ENCODE peak calls at places on chromosomes 3 and 15, in four cellular contexts. One of them, this sample, is unnamed.
A peak's percentile ranks its signal among the peaks of the same experiment; 100 is the strongest.

GRCh38 chr3:184336484-184337230 is 743 bp upstream of the FAM131A start:
- DNase-seq in psoas muscle: no peak
- DNase-seq in activated CD8-positive, alpha-beta memory T cell treated with anti-CD3 and anti-CD28 coated beads, Interleukin-2, amount 50 U/mL, for 48 hours: no peak
- DNase-seq in thoracic aorta: no peak
- DNase-seq in this sample: no peak

GRCh38 chr3:147797095-147797494 is 387.9 kb downstream of the ZIC1 start:
- DNase-seq in psoas muscle: no peak
- DNase-seq in activated CD8-positive, alpha-beta memory T cell treated with anti-CD3 and anti-CD28 coated beads, Interleukin-2, amount 50 U/mL, for 48 hours: no peak
- DNase-seq in thoracic aorta: no peak
- DNase-seq in this sample: no peak

GRCh38 chr15:38085104-38085503 is 150.7 kb downstream of the TMCO5A start:
- DNase-seq in psoas muscle: no peak
- DNase-seq in activated CD8-positive, alpha-beta memory T cell treated with anti-CD3 and anti-CD28 coated beads, Interleukin-2, amount 50 U/mL, for 48 hours: no peak
- DNase-seq in thoracic aorta: no peak
- DNase-seq in this sample: no peak

GRCh38 chr15:40358492-40359353 is 704 bp downstream of the DISP2 start:
- DNase-seq in psoas muscle: no peak
- DNase-seq in activated CD8-positive, alpha-beta memory T cell treated with anti-CD3 and anti-CD28 coated beads, Interleukin-2, amount 50 U/mL, for 48 hours: no peak
- DNase-seq in thoracic aorta: no peak
- DNase-seq in this sample: no peak

GRCh38 chr15:90482124-90483011 is 47.4 kb upstream of the CRTC3 start:
- DNase-seq in psoas muscle: no peak
- DNase-seq in activated CD8-positive, alpha-beta memory T cell treated with anti-CD3 and anti-CD28 coated beads, Interleukin-2, amount 50 U/mL, for 48 hours: no peak
- DNase-seq in thoracic aorta: no peak
- DNase-seq in this sample: no peak

GRCh38 chr3:142209655-142210054 is 15.7 kb downstream of the GK5 start:
- DNase-seq in psoas muscle: no peak
- DNase-seq in activated CD8-positive, alpha-beta memory T cell treated with anti-CD3 and anti-CD28 coated beads, Interleukin-2, amount 50 U/mL, for 48 hours: no peak
- DNase-seq in thoracic aorta: peak; percentile 35
- DNase-seq in this sample: no peak

GRCh38 chr3:38133557-38134405 is 3.1 kb downstream of the ACAA1 start:
- DNase-seq in psoas muscle: no peak
- DNase-seq in activated CD8-positive, alpha-beta memory T cell treated with anti-CD3 and anti-CD28 coated beads, Interleukin-2, amount 50 U/mL, for 48 hours: peak; percentile 34
- DNase-seq in thoracic aorta: no peak
- DNase-seq in this sample: no peak

GRCh38 chr15:70316059-70316600 is 218.4 kb upstream of the TLE3 start:
- DNase-seq in psoas muscle: no peak
- DNase-seq in activated CD8-positive, alpha-beta memory T cell treated with anti-CD3 and anti-CD28 coated beads, Interleukin-2, amount 50 U/mL, for 48 hours: no peak
- DNase-seq in thoracic aorta: no peak
- DNase-seq in this sample: no peak

GRCh38 chr15:99511865-99512632 is 53.7 kb upstream of the MEF2A start:
- DNase-seq in psoas muscle: peak; percentile 71
- DNase-seq in activated CD8-positive, alpha-beta memory T cell treated with anti-CD3 and anti-CD28 coated beads, Interleukin-2, amount 50 U/mL, for 48 hours: no peak
- DNase-seq in thoracic aorta: no peak
- DNase-seq in this sample: no peak

GRCh38 chr3:66303556-66303955 is 82.8 kb downstream of the SLC25A26 start:
- DNase-seq in psoas muscle: no peak
- DNase-seq in activated CD8-positive, alpha-beta memory T cell treated with anti-CD3 and anti-CD28 coated beads, Interleukin-2, amount 50 U/mL, for 48 hours: no peak
- DNase-seq in thoracic aorta: no peak
- DNase-seq in this sample: no peak

GRCh38 chr3:133468251-133468721 is 68.4 kb downstream of the BFSP2 start:
- DNase-seq in psoas muscle: no peak
- DNase-seq in activated CD8-positive, alpha-beta memory T cell treated with anti-CD3 and anti-CD28 coated beads, Interleukin-2, amount 50 U/mL, for 48 hours: no peak
- DNase-seq in thoracic aorta: no peak
- DNase-seq in this sample: no peak

GRCh38 chr15:64453689-64454037 is 6.7 kb upstream of the ZNF609 start:
- DNase-seq in psoas muscle: no peak
- DNase-seq in activated CD8-positive, alpha-beta memory T cell treated with anti-CD3 and anti-CD28 coated beads, Interleukin-2, amount 50 U/mL, for 48 hours: no peak
- DNase-seq in thoracic aorta: no peak
- DNase-seq in this sample: no peak

GRCh38 chr3:71579934-71580318 is 3.6 kb downstream of the FOXP1 start:
- DNase-seq in psoas muscle: no peak
- DNase-seq in activated CD8-positive, alpha-beta memory T cell treated with anti-CD3 and anti-CD28 coated beads, Interleukin-2, amount 50 U/mL, for 48 hours: no peak
- DNase-seq in thoracic aorta: no peak
- DNase-seq in this sample: no peak

GRCh38 chr3:114551770-114552526 is 258.1 kb downstream of the TIGIT start:
- DNase-seq in psoas muscle: no peak
- DNase-seq in activated CD8-positive, alpha-beta memory T cell treated with anti-CD3 and anti-CD28 coated beads, Interleukin-2, amount 50 U/mL, for 48 hours: no peak
- DNase-seq in thoracic aorta: no peak
- DNase-seq in this sample: no peak

GRCh38 chr15:35717721-35718120 is 171.8 kb upstream of the DPH6 start:
- DNase-seq in psoas muscle: no peak
- DNase-seq in activated CD8-positive, alpha-beta memory T cell treated with anti-CD3 and anti-CD28 coated beads, Interleukin-2, amount 50 U/mL, for 48 hours: no peak
- DNase-seq in thoracic aorta: no peak
- DNase-seq in this sample: no peak

GRCh38 chr15:64111679-64112050 is 15.9 kb downstream of the SNX1 start:
- DNase-seq in psoas muscle: no peak
- DNase-seq in activated CD8-positive, alpha-beta memory T cell treated with anti-CD3 and anti-CD28 coated beads, Interleukin-2, amount 50 U/mL, for 48 hours: no peak
- DNase-seq in thoracic aorta: no peak
- DNase-seq in this sample: no peak

GRCh38 chr15:68650901-68651709 is 72.3 kb downstream of the CORO2B start:
- DNase-seq in psoas muscle: peak; percentile 61
- DNase-seq in activated CD8-positive, alpha-beta memory T cell treated with anti-CD3 and anti-CD28 coated beads, Interleukin-2, amount 50 U/mL, for 48 hours: peak; percentile 88
- DNase-seq in thoracic aorta: no peak
- DNase-seq in this sample: no peak

GRCh38 chr15:66251065-66251789 is 2.3 kb downstream of the MEGF11 start:
- DNase-seq in psoas muscle: no peak
- DNase-seq in activated CD8-positive, alpha-beta memory T cell treated with anti-CD3 and anti-CD28 coated beads, Interleukin-2, amount 50 U/mL, for 48 hours: no peak
- DNase-seq in thoracic aorta: no peak
- DNase-seq in this sample: no peak

GRCh38 chr3:62175161-62175560 is 198.2 kb downstream of the FEZF2 start:
- DNase-seq in psoas muscle: no peak
- DNase-seq in activated CD8-positive, alpha-beta memory T cell treated with anti-CD3 and anti-CD28 coated beads, Interleukin-2, amount 50 U/mL, for 48 hours: no peak
- DNase-seq in thoracic aorta: no peak
- DNase-seq in this sample: no peak

GRCh38 chr3:171186383-171186782 is 159.9 kb upstream of the SLC2A2 start:
- DNase-seq in psoas muscle: no peak
- DNase-seq in activated CD8-positive, alpha-beta memory T cell treated with anti-CD3 and anti-CD28 coated beads, Interleukin-2, amount 50 U/mL, for 48 hours: no peak
- DNase-seq in thoracic aorta: no peak
- DNase-seq in this sample: no peak

GRCh38 chr3:176848431-176849214 is 348.7 kb downstream of the TBL1XR1 start:
- DNase-seq in psoas muscle: no peak
- DNase-seq in activated CD8-positive, alpha-beta memory T cell treated with anti-CD3 and anti-CD28 coated beads, Interleukin-2, amount 50 U/mL, for 48 hours: no peak
- DNase-seq in thoracic aorta: no peak
- DNase-seq in this sample: no peak

GRCh38 chr3:13235079-13235478 is 161.8 kb upstream of the IQSEC1 start:
- DNase-seq in psoas muscle: no peak
- DNase-seq in activated CD8-positive, alpha-beta memory T cell treated with anti-CD3 and anti-CD28 coated beads, Interleukin-2, amount 50 U/mL, for 48 hours: no peak
- DNase-seq in thoracic aorta: no peak
- DNase-seq in this sample: no peak

GRCh38 chr3:10774129-10774670 is 41.8 kb upstream of the SLC6A11 start:
- DNase-seq in psoas muscle: no peak
- DNase-seq in activated CD8-positive, alpha-beta memory T cell treated with anti-CD3 and anti-CD28 coated beads, Interleukin-2, amount 50 U/mL, for 48 hours: no peak
- DNase-seq in thoracic aorta: no peak
- DNase-seq in this sample: no peak

GRCh38 chr3:127360647-127361046 is 72.8 kb upstream of the PRR20G start:
- DNase-seq in psoas muscle: no peak
- DNase-seq in activated CD8-positive, alpha-beta memory T cell treated with anti-CD3 and anti-CD28 coated beads, Interleukin-2, amount 50 U/mL, for 48 hours: no peak
- DNase-seq in thoracic aorta: no peak
- DNase-seq in this sample: no peak

GRCh38 chr15:89646416-89647141 is 8.7 kb downstream of the KIF7 start:
- DNase-seq in psoas muscle: no peak
- DNase-seq in activated CD8-positive, alpha-beta memory T cell treated with anti-CD3 and anti-CD28 coated beads, Interleukin-2, amount 50 U/mL, for 48 hours: peak; percentile 37
- DNase-seq in thoracic aorta: no peak
- DNase-seq in this sample: no peak

GRCh38 chr3:53811143-53811915 is 34.9 kb downstream of the CHDH start:
- DNase-seq in psoas muscle: no peak
- DNase-seq in activated CD8-positive, alpha-beta memory T cell treated with anti-CD3 and anti-CD28 coated beads, Interleukin-2, amount 50 U/mL, for 48 hours: peak; percentile 25
- DNase-seq in thoracic aorta: no peak
- DNase-seq in this sample: no peak

GRCh38 chr15:50219820-50220219 is 37.8 kb downstream of the SLC27A2 start:
- DNase-seq in psoas muscle: no peak
- DNase-seq in activated CD8-positive, alpha-beta memory T cell treated with anti-CD3 and anti-CD28 coated beads, Interleukin-2, amount 50 U/mL, for 48 hours: no peak
- DNase-seq in thoracic aorta: no peak
- DNase-seq in this sample: no peak

GRCh38 chr15:89648106-89649012 is 6.9 kb downstream of the KIF7 start:
- DNase-seq in psoas muscle: no peak
- DNase-seq in activated CD8-positive, alpha-beta memory T cell treated with anti-CD3 and anti-CD28 coated beads, Interleukin-2, amount 50 U/mL, for 48 hours: peak; percentile 35
- DNase-seq in thoracic aorta: no peak
- DNase-seq in this sample: no peak

GRCh38 chr3:18474202-18474601 is 49.1 kb upstream of the SATB1 start:
- DNase-seq in psoas muscle: no peak
- DNase-seq in activated CD8-positive, alpha-beta memory T cell treated with anti-CD3 and anti-CD28 coated beads, Interleukin-2, amount 50 U/mL, for 48 hours: no peak
- DNase-seq in thoracic aorta: no peak
- DNase-seq in this sample: no peak

GRCh38 chr3:33064929-33065328 is 32.0 kb downstream of the GLB1 start:
- DNase-seq in psoas muscle: no peak
- DNase-seq in activated CD8-positive, alpha-beta memory T cell treated with anti-CD3 and anti-CD28 coated beads, Interleukin-2, amount 50 U/mL, for 48 hours: no peak
- DNase-seq in thoracic aorta: no peak
- DNase-seq in this sample: no peak

GRCh38 chr3:52535411-52536111 is 844 bp upstream of the UQCC5 start:
- DNase-seq in psoas muscle: no peak
- DNase-seq in activated CD8-positive, alpha-beta memory T cell treated with anti-CD3 and anti-CD28 coated beads, Interleukin-2, amount 50 U/mL, for 48 hours: peak; percentile 54
- DNase-seq in thoracic aorta: no peak
- DNase-seq in this sample: no peak

GRCh38 chr3:53350652-53351051 is 3.3 kb upstream of the DCP1A start:
- DNase-seq in psoas muscle: no peak
- DNase-seq in activated CD8-positive, alpha-beta memory T cell treated with anti-CD3 and anti-CD28 coated beads, Interleukin-2, amount 50 U/mL, for 48 hours: no peak
- DNase-seq in thoracic aorta: no peak
- DNase-seq in this sample: no peak

GRCh38 chr3:116085456-116085855 is 359.8 kb downstream of the LSAMP start:
- DNase-seq in psoas muscle: no peak
- DNase-seq in activated CD8-positive, alpha-beta memory T cell treated with anti-CD3 and anti-CD28 coated beads, Interleukin-2, amount 50 U/mL, for 48 hours: no peak
- DNase-seq in thoracic aorta: no peak
- DNase-seq in this sample: no peak

GRCh38 chr3:123586131-123586530 is 1.3 kb upstream of the HACD2 start:
- DNase-seq in psoas muscle: no peak
- DNase-seq in activated CD8-positive, alpha-beta memory T cell treated with anti-CD3 and anti-CD28 coated beads, Interleukin-2, amount 50 U/mL, for 48 hours: peak; percentile 61
- DNase-seq in thoracic aorta: no peak
- DNase-seq in this sample: no peak

GRCh38 chr3:109071349-109072142 is 46.4 kb downstream of the MORC1 start:
- DNase-seq in psoas muscle: no peak
- DNase-seq in activated CD8-positive, alpha-beta memory T cell treated with anti-CD3 and anti-CD28 coated beads, Interleukin-2, amount 50 U/mL, for 48 hours: no peak
- DNase-seq in thoracic aorta: no peak
- DNase-seq in this sample: no peak

GRCh38 chr15:77179541-77179998 is 108.7 kb upstream of the TSPAN3 start:
- DNase-seq in psoas muscle: no peak
- DNase-seq in activated CD8-positive, alpha-beta memory T cell treated with anti-CD3 and anti-CD28 coated beads, Interleukin-2, amount 50 U/mL, for 48 hours: no peak
- DNase-seq in thoracic aorta: no peak
- DNase-seq in this sample: no peak

GRCh38 chr3:38978729-38979128 is 73.0 kb downstream of the SCN11A start:
- DNase-seq in psoas muscle: no peak
- DNase-seq in activated CD8-positive, alpha-beta memory T cell treated with anti-CD3 and anti-CD28 coated beads, Interleukin-2, amount 50 U/mL, for 48 hours: no peak
- DNase-seq in thoracic aorta: no peak
- DNase-seq in this sample: no peak

GRCh38 chr3:167855306-167855705 is 119.8 kb downstream of the SERPINI1 start:
- DNase-seq in psoas muscle: no peak
- DNase-seq in activated CD8-positive, alpha-beta memory T cell treated with anti-CD3 and anti-CD28 coated beads, Interleukin-2, amount 50 U/mL, for 48 hours: no peak
- DNase-seq in thoracic aorta: no peak
- DNase-seq in this sample: no peak

This sample was measured in GOT3.